ENCODE peak calls at places on chromosomes 13 and 19, in nine cellular contexts. S, E, V, O, L, M, C, K and U are unnamed samples.

GRCh38 chr19:52398091-52398461 is 427 bp downstream of the ZNF528 start:
- DNase-seq in S (no peak), E (no peak), V (no peak), O (no peak), L (no peak), M (no peak), C (no peak), K (no peak), U (peak)

GRCh38 chr13:41463823-41464602 is 6.7 kb downstream of the RGCC start:
- DNase-seq in S (no peak), E (no peak), V (no peak), O (no peak), L (no peak), M (no peak), C (no peak), K (no peak), U (no peak)

GRCh38 chr19:41226053-41226873 is 7.2 kb downstream of the AXL start:
- DNase-seq in S (no peak), E (no peak), V (peak), O (no peak), L (peak), M (peak), C (no peak), K (peak), U (peak)

GRCh38 chr13:83377486-83377885 is 504.8 kb downstream of the SLITRK1 start:
- DNase-seq in S (no peak), E (no peak), V (no peak), O (no peak), L (no peak), M (no peak), C (no peak), K (no peak), U (no peak)

GRCh38 chr13:61413572-61413971 is 2.1 kb downstream of the PCDH20 start:
- DNase-seq in S (no peak), E (no peak), V (no peak), O (no peak), L (no peak), M (peak), C (no peak), K (no peak), U (no peak)

GRCh38 chr13:113005997-113006396 is 37.0 kb downstream of the MCF2L start:
- DNase-seq in S (no peak), E (no peak), V (no peak), O (no peak), L (no peak), M (no peak), C (no peak), K (no peak), U (no peak)

GRCh38 chr19:57903298-57904174 is 12.9 kb downstream of the ZNF417 start:
- DNase-seq in S (no peak), E (no peak), V (peak), O (peak), L (no peak), M (peak), C (peak), K (no peak), U (no peak)

GRCh38 chr19:2616741-2617392 is 85.6 kb downstream of the GNG7 start:
- DNase-seq in S (no peak), E (no peak), V (no peak), O (no peak), L (peak), M (no peak), C (no peak), K (no peak), U (no peak)

GRCh38 chr13:59801107-59801880 is 362.4 kb downstream of the DIAPH3 start:
- DNase-seq in S (no peak), E (no peak), V (no peak), O (no peak), L (no peak), M (no peak), C (no peak), K (no peak), U (no peak)

GRCh38 chr13:112525306-112525945 is 62.5 kb downstream of the TUBGCP3 start:
- DNase-seq in S (no peak), E (no peak), V (no peak), O (no peak), L (no peak), M (no peak), C (no peak), K (no peak), U (no peak)

GRCh38 chr13:98406475-98406874 is 170.4 kb downstream of the STK24 start:
- DNase-seq in S (no peak), E (no peak), V (no peak), O (no peak), L (no peak), M (no peak), C (no peak), K (peak), U (no peak)

GRCh38 chr13:113811081-113811928 is 52.3 kb downstream of the TMEM255B start:
- DNase-seq in S (no peak), E (no peak), V (no peak), O (no peak), L (no peak), M (no peak), C (no peak), K (no peak), U (no peak)

GRCh38 chr13:22412452-22412851 is 741.6 kb downstream of the FGF9 start:
- DNase-seq in S (no peak), E (no peak), V (no peak), O (no peak), L (no peak), M (no peak), C (no peak), K (no peak), U (no peak)

GRCh38 chr19:13978306-13978705 is 26.0 kb downstream of the DCAF15 start:
- DNase-seq in S (no peak), E (no peak), V (peak), O (peak), L (peak), M (no peak), C (no peak), K (peak), U (no peak)

GRCh38 chr19:47013041-47013517 is 6.6 kb upstream of the NPAS1 start:
- DNase-seq in S (peak), E (peak), V (peak), O (peak), L (peak), M (peak), C (peak), K (no peak), U (peak)

GRCh38 chr13:29573190-29573589 is 22.3 kb downstream of the SLC7A1 start:
- DNase-seq in S (no peak), E (no peak), V (peak), O (no peak), L (no peak), M (no peak), C (no peak), K (peak), U (no peak)

GRCh38 chr19:43460362-43461016 is 4.9 kb downstream of the LYPD3 start:
- DNase-seq in S (no peak), E (no peak), V (no peak), O (no peak), L (no peak), M (no peak), C (no peak), K (no peak), U (no peak)

GRCh38 chr13:43537124-43537523 is 249.6 kb downstream of the ENOX1 start:
- DNase-seq in S (no peak), E (no peak), V (no peak), O (no peak), L (no peak), M (no peak), C (peak), K (no peak), U (no peak)

GRCh38 chr19:46674416-46675178 is 13.6 kb upstream of the DACT3 start:
- DNase-seq in S (no peak), E (no peak), V (no peak), O (no peak), L (no peak), M (peak), C (peak), K (no peak), U (no peak)

GRCh38 chr19:29858000-29858596 is 46.3 kb downstream of the CCNE1 start:
- DNase-seq in S (no peak), E (no peak), V (peak), O (no peak), L (no peak), M (peak), C (no peak), K (no peak), U (no peak)

GRCh38 chr13:74026753-74027152 is 107.5 kb downstream of the KLF12 start:
- DNase-seq in S (peak), E (no peak), V (peak), O (no peak), L (no peak), M (peak), C (peak), K (no peak), U (peak)

GRCh38 chr13:112510002-112510780 is 77.8 kb downstream of the TUBGCP3 start:
- DNase-seq in S (no peak), E (peak), V (peak), O (peak), L (no peak), M (peak), C (peak), K (no peak), U (no peak)

GRCh38 chr13:111153977-111154332 is 38.8 kb downstream of the ARHGEF7 start:
- DNase-seq in S (peak), E (no peak), V (peak), O (no peak), L (peak), M (peak), C (no peak), K (peak), U (no peak)